ENCODE peak calls at places on chromosomes 5 and 9, in eight cellular contexts. K, Y, C, O, X, H, J and A are unnamed samples.

GRCh38 chr5:57186194-57186593 is 12.3 kb downstream of the GPBP1 start:
- DNase-seq in K (no peak), Y (no peak), C (no peak), O (no peak), X (no peak), H (no peak), J (no peak), A (no peak)

GRCh38 chr5:98793223-98793622 is 19.8 kb downstream of the RGMB start:
- DNase-seq in K (no peak), Y (no peak), C (no peak), O (no peak), X (no peak), H (no peak), J (no peak), A (no peak)

GRCh38 chr5:911601-912000 is 18.9 kb downstream of the TRIP13 start:
- DNase-seq in K (no peak), Y (peak; percentile 88), C (no peak), O (no peak), X (no peak), H (no peak), J (peak; percentile 52), A (no peak)

GRCh38 chr9:306907-307306 is 92.2 kb downstream of the DOCK8 start:
- DNase-seq in K (peak; percentile 15), Y (no peak), C (no peak), O (peak; percentile 23), X (peak; percentile 50), H (peak; percentile 61), J (no peak), A (no peak)

GRCh38 chr9:5448016-5448415 is 2.3 kb upstream of the CD274 start:
- DNase-seq in K (no peak), Y (no peak), C (no peak), O (no peak), X (no peak), H (no peak), J (no peak), A (no peak)

GRCh38 chr5:55914141-55914413 is 62.9 kb downstream of the IL31RA start:
- DNase-seq in K (no peak), Y (no peak), C (no peak), O (no peak), X (no peak), H (no peak), J (no peak), A (no peak)

GRCh38 chr9:97526895-97527575 is 25.6 kb downstream of the TMOD1 start:
- DNase-seq in K (no peak), Y (no peak), C (no peak), O (no peak), X (no peak), H (no peak), J (no peak), A (no peak)

GRCh38 chr5:926416-927171 is 33.9 kb downstream of the TRIP13 start:
- DNase-seq in K (no peak), Y (no peak), C (peak; percentile 73), O (peak; percentile 14), X (peak; percentile 56), H (peak; percentile 18), J (no peak), A (peak; percentile 4)

GRCh38 chr9:14320272-14321245 is 6.6 kb upstream of the NFIB start:
- DNase-seq in K (no peak), Y (peak; percentile 85), C (no peak), O (no peak), X (no peak), H (no peak), J (peak; percentile 78), A (no peak)

GRCh38 chr9:86487222-86487841 is 133.1 kb upstream of the TUT7 start:
- DNase-seq in K (no peak), Y (no peak), C (no peak), O (no peak), X (no peak), H (no peak), J (peak; percentile 58), A (no peak)

GRCh38 chr9:29439961-29440360 is 1866.7 kb upstream of the C9orf72 start:
- DNase-seq in K (no peak), Y (no peak), C (no peak), O (no peak), X (no peak), H (no peak), J (no peak), A (no peak)

GRCh38 chr9:91407580-91408275 is 15.9 kb downstream of the NFIL3 start:
- DNase-seq in K (no peak), Y (no peak), C (no peak), O (no peak), X (no peak), H (no peak), J (no peak), A (no peak)

GRCh38 chr9:96875460-96876142 is 21.3 kb upstream of the ZNF782 start:
- DNase-seq in K (no peak), Y (peak; percentile 74), C (peak; percentile 88), O (peak; percentile 6), X (peak; percentile 65), H (peak; percentile 67), J (no peak), A (peak; percentile 95)